ENCODE peak calls at places on chromosomes 2 and 18, in six cellular contexts. N is nucleus accumbens; V is NCI-H1092 treated with DMSO at 0.1 percent for 48 hours; T is lung; E is NCI-H1436; F is activated CD8-positive, alpha-beta memory T cell treated with anti-CD3 and anti-CD28 coated beads for 4 hours. D is an unnamed sample.

GRCh38 chr2:34950797-34951196 is 1351.7 kb upstream of the FAM98A start:
- DNase-seq in T (no peak), N (no peak), E (no peak), F (no peak), V (no peak), D (no peak)

GRCh38 chr18:44866103-44866502 is 185.4 kb downstream of the SETBP1 start:
- DNase-seq in V (no peak), N (no peak), F (no peak), E (no peak), T (no peak), D (no peak)

GRCh38 chr18:65221736-65222135 is 529.1 kb upstream of the CDH7 start:
- DNase-seq in V (peak), T (no peak), N (no peak), F (no peak), E (peak), D (no peak)

GRCh38 chr2:40343904-40344303 is 108.0 kb downstream of the SLC8A1 start:
- DNase-seq in F (no peak), V (no peak), T (no peak), E (no peak), N (no peak), D (no peak)

GRCh38 chr2:71609958-71610357 is 156.6 kb downstream of the DYSF start:
- DNase-seq in E (no peak), N (no peak), T (no peak), F (no peak), V (no peak), D (no peak)

GRCh38 chr2:189783451-189783926 is 650 bp downstream of the ORMDL1 start:
- DNase-seq in F (no peak), V (peak), E (no peak), T (no peak), N (no peak), D (no peak)

GRCh38 chr2:142218471-142218870 is 87.7 kb upstream of the LRP1B start:
- DNase-seq in N (no peak), V (no peak), F (no peak), E (no peak), T (no peak), D (no peak)

GRCh38 chr2:111095426-111095825 is 25.3 kb upstream of the BCL2L11 start:
- DNase-seq in F (no peak), V (no peak), N (no peak), E (no peak), T (no peak), D (no peak)

GRCh38 chr18:68438983-68439382 is 275.9 kb downstream of the TMX3 start:
- DNase-seq in V (no peak), E (no peak), T (no peak), F (no peak), N (no peak), D (peak)

GRCh38 chr18:23819005-23819404 is 129.8 kb downstream of the LAMA3 start:
- DNase-seq in T (no peak), F (no peak), N (no peak), V (no peak), E (no peak), D (no peak)

GRCh38 chr2:127576433-127577207 is 41.1 kb downstream of the MYO7B start:
- DNase-seq in V (no peak), E (no peak), F (no peak), N (no peak), T (no peak), D (peak)

GRCh38 chr2:221104391-221104811 is 467.7 kb downstream of the EPHA4 start:
- DNase-seq in F (no peak), E (no peak), T (peak), N (peak), V (peak), D (peak)

GRCh38 chr2:221758076-221758475 is 186.0 kb upstream of the EPHA4 start:
- DNase-seq in T (no peak), F (no peak), N (no peak), E (no peak), V (no peak), D (no peak)

GRCh38 chr2:188495990-188496431 is 204.3 kb downstream of the GULP1 start:
- DNase-seq in N (no peak), T (no peak), V (no peak), E (no peak), F (no peak), D (no peak)

GRCh38 chr2:42105330-42106256 is 57.8 kb downstream of the PKDCC start:
- DNase-seq in N (no peak), T (peak), E (no peak), F (peak), V (no peak), D (no peak)

GRCh38 chr18:59249186-59249774 is 24.0 kb downstream of the RAX start:
- DNase-seq in F (no peak), T (no peak), E (peak), N (no peak), V (peak), D (no peak)

GRCh38 chr2:222535477-222535876 is 111.1 kb downstream of the SGPP2 start:
- DNase-seq in F (no peak), T (no peak), N (no peak), V (no peak), E (no peak), D (no peak)

GRCh38 chr18:63099026-63099840 is 220.3 kb downstream of the BCL2 start:
- DNase-seq in E (no peak), T (no peak), V (no peak), F (no peak), N (no peak), D (no peak)

GRCh38 chr18:75525331-75525730 is 97.8 kb upstream of the SMIM21 start:
- DNase-seq in T (no peak), E (no peak), F (no peak), N (no peak), V (no peak), D (no peak)

GRCh38 chr18:64333584-64333983 is 184.7 kb upstream of the LINC00305 start:
- DNase-seq in E (no peak), F (no peak), V (no peak), N (no peak), T (no peak), D (no peak)

GRCh38 chr2:200049086-200049485 is 93.7 kb downstream of the MAIP1 start:
- DNase-seq in V (no peak), F (no peak), E (no peak), N (no peak), T (no peak), D (no peak)

GRCh38 chr18:29147944-29148343 is 971.0 kb upstream of the CDH2 start:
- DNase-seq in N (no peak), E (no peak), V (no peak), F (no peak), T (no peak), D (no peak)

GRCh38 chr2:189836644-189837043 is 52.4 kb downstream of the PMS1 start:
- DNase-seq in V (no peak), E (no peak), F (no peak), N (no peak), T (no peak), D (no peak)

GRCh38 chr2:112092286-112093041 is 37.4 kb downstream of the TMEM87B start:
- DNase-seq in F (no peak), N (no peak), V (no peak), T (no peak), E (no peak), D (no peak)

GRCh38 chr2:176854062-176854461 is 358.5 kb upstream of the HNRNPA3 start:
- DNase-seq in T (no peak), V (no peak), N (no peak), E (no peak), F (no peak), D (no peak)

GRCh38 chr2:238320648-238321281 is 447 bp downstream of the TRAF3IP1 start:
- DNase-seq in N (no peak), F (no peak), T (no peak), V (no peak), E (no peak), D (no peak)

GRCh38 chr2:17757321-17757720 is 3.4 kb downstream of the GEN1 start:
- DNase-seq in V (no peak), E (no peak), N (no peak), F (no peak), T (no peak), D (no peak)

GRCh38 chr2:211144078-211144477 is 587.7 kb downstream of the CPS1 start:
- DNase-seq in T (no peak), E (no peak), F (no peak), V (no peak), N (no peak), D (no peak)

GRCh38 chr18:41347057-41347456 is 608.0 kb upstream of the PIK3C3 start:
- DNase-seq in F (no peak), T (no peak), E (no peak), N (no peak), V (no peak), D (no peak)

D was measured in right atrium auricular region.